ENCODE peak calls at places on chromosomes 13 and 19, in ten cellular contexts. H, I, L, D, A, J, R, U, V and B are unnamed samples.

GRCh38 chr13:97757807-97758206 is 195.7 kb upstream of the IPO5 start:
- DNase-seq in H (no peak), I (no peak), L (no peak), D (no peak), A (no peak), J (no peak), R (peak), U (no peak), V (no peak), B (no peak)

GRCh38 chr13:41356788-41357187 is 45.7 kb downstream of the NAA16 start:
- DNase-seq in H (no peak), I (no peak), L (peak), D (no peak), A (no peak), J (no peak), R (no peak), U (no peak), V (no peak), B (no peak)

GRCh38 chr13:74062933-74063332 is 71.3 kb downstream of the KLF12 start:
- DNase-seq in H (peak), I (no peak), L (no peak), D (no peak), A (no peak), J (peak), R (peak), U (no peak), V (peak), B (no peak)

GRCh38 chr13:79986890-79987289 is 354.0 kb downstream of the SPRY2 start:
- DNase-seq in H (peak), I (no peak), L (no peak), D (no peak), A (no peak), J (no peak), R (no peak), U (no peak), V (no peak), B (no peak)

GRCh38 chr13:34001357-34001756 is 183.4 kb downstream of the RFC3 start:
- DNase-seq in H (no peak), I (no peak), L (no peak), D (no peak), A (no peak), J (no peak), R (no peak), U (no peak), V (no peak), B (no peak)

GRCh38 chr19:58395979-58396627 is 647 bp downstream of the RNF225 start:
- DNase-seq in H (peak), I (peak), L (no peak), D (no peak), A (no peak), J (no peak), R (no peak), U (no peak), V (no peak), B (no peak)

GRCh38 chr19:54158812-54159351 is 639 bp downstream of the LENG1 start:
- DNase-seq in H (peak), I (no peak), L (no peak), D (no peak), A (no peak), J (no peak), R (no peak), U (no peak), V (no peak), B (no peak)

GRCh38 chr19:1015782-1016646 is 4.9 kb downstream of the TMEM259 start:
- DNase-seq in H (no peak), I (peak), L (no peak), D (no peak), A (no peak), J (no peak), R (no peak), U (no peak), V (no peak), B (no peak)

GRCh38 chr13:31365630-31366029 is 165.9 kb downstream of the B3GLCT start:
- DNase-seq in H (no peak), I (no peak), L (no peak), D (no peak), A (no peak), J (no peak), R (no peak), U (no peak), V (no peak), B (no peak)